ENCODE peak calls at places on chromosomes 1 and 21, in seven cellular contexts. One of them, this sample, is unnamed.

GRCh38 chr1:29550119-29550841 is 314.0 kb downstream of the PTPRU start:
- DNase-seq in AG04450: no peak
- DNase-seq in AG09309: no peak
- DNase-seq in BJ: no peak
- DNase-seq in heart left ventricle: no peak
- DNase-seq in adrenal gland: no peak
- DNase-seq in GM23338: peak
- DNase-seq in this sample: no peak

GRCh38 chr1:115337633-115338456 is at the start of gene NGF:
- DNase-seq in AG04450: peak
- DNase-seq in AG09309: no peak
- DNase-seq in BJ: no peak
- DNase-seq in heart left ventricle: peak
- DNase-seq in adrenal gland: no peak
- DNase-seq in GM23338: peak
- DNase-seq in this sample: no peak

GRCh38 chr1:53090227-53091147 is 28.5 kb downstream of the PODN start:
- DNase-seq in AG04450: no peak
- DNase-seq in AG09309: no peak
- DNase-seq in BJ: no peak
- DNase-seq in heart left ventricle: peak
- DNase-seq in adrenal gland: no peak
- DNase-seq in GM23338: no peak
- DNase-seq in this sample: no peak

GRCh38 chr21:36773111-36773510 is 74.2 kb downstream of the SIM2 start:
- DNase-seq in AG04450: peak
- DNase-seq in AG09309: peak
- DNase-seq in BJ: no peak
- DNase-seq in heart left ventricle: peak
- DNase-seq in adrenal gland: peak
- DNase-seq in GM23338: no peak
- DNase-seq in this sample: no peak

GRCh38 chr1:67652800-67653199 is 32.2 kb upstream of the GADD45A start:
- DNase-seq in AG04450: peak
- DNase-seq in AG09309: peak
- DNase-seq in BJ: peak
- DNase-seq in heart left ventricle: no peak
- DNase-seq in adrenal gland: no peak
- DNase-seq in GM23338: peak
- DNase-seq in this sample: no peak

GRCh38 chr21:32611471-32611997 is 643 bp downstream of the CFAP298 start:
- DNase-seq in AG04450: no peak
- DNase-seq in AG09309: no peak
- DNase-seq in BJ: no peak
- DNase-seq in heart left ventricle: no peak
- DNase-seq in adrenal gland: peak
- DNase-seq in GM23338: peak
- DNase-seq in this sample: no peak

GRCh38 chr1:10771789-10772188 is 24.7 kb downstream of the CASZ1 start:
- DNase-seq in AG04450: no peak
- DNase-seq in AG09309: no peak
- DNase-seq in BJ: no peak
- DNase-seq in heart left ventricle: peak
- DNase-seq in adrenal gland: no peak
- DNase-seq in GM23338: no peak
- DNase-seq in this sample: no peak

GRCh38 chr1:222547944-222548671 is at the start of gene HHIPL2:
- DNase-seq in AG04450: no peak
- DNase-seq in AG09309: no peak
- DNase-seq in BJ: no peak
- DNase-seq in heart left ventricle: no peak
- DNase-seq in adrenal gland: no peak
- DNase-seq in GM23338: peak
- DNase-seq in this sample: no peak

GRCh38 chr1:78722947-78723346 is 73.3 kb downstream of the IFI44 start:
- DNase-seq in AG04450: no peak
- DNase-seq in AG09309: peak
- DNase-seq in BJ: no peak
- DNase-seq in heart left ventricle: no peak
- DNase-seq in adrenal gland: no peak
- DNase-seq in GM23338: no peak
- DNase-seq in this sample: peak

GRCh38 chr1:93615201-93616150 is 66.2 kb downstream of the BCAR3 start:
- DNase-seq in AG04450: no peak
- DNase-seq in AG09309: peak
- DNase-seq in BJ: peak
- DNase-seq in heart left ventricle: no peak
- DNase-seq in adrenal gland: no peak
- DNase-seq in GM23338: peak
- DNase-seq in this sample: no peak

GRCh38 chr1:46535063-46535462 is 16.4 kb downstream of the KNCN start:
- DNase-seq in AG04450: no peak
- DNase-seq in AG09309: no peak
- DNase-seq in BJ: no peak
- DNase-seq in heart left ventricle: no peak
- DNase-seq in adrenal gland: peak
- DNase-seq in GM23338: peak
- DNase-seq in this sample: no peak
- TF ChIP-seq CTCF in AG04450: peak
- TF ChIP-seq CTCF in AG09309: peak
- TF ChIP-seq CTCF in BJ: peak
- TF ChIP-seq CTCF in heart left ventricle: no peak
- TF ChIP-seq CTCF in adrenal gland: no peak
- TF ChIP-seq CTCF in GM23338: peak
- TF ChIP-seq CTCF in this sample: peak

DNA sequence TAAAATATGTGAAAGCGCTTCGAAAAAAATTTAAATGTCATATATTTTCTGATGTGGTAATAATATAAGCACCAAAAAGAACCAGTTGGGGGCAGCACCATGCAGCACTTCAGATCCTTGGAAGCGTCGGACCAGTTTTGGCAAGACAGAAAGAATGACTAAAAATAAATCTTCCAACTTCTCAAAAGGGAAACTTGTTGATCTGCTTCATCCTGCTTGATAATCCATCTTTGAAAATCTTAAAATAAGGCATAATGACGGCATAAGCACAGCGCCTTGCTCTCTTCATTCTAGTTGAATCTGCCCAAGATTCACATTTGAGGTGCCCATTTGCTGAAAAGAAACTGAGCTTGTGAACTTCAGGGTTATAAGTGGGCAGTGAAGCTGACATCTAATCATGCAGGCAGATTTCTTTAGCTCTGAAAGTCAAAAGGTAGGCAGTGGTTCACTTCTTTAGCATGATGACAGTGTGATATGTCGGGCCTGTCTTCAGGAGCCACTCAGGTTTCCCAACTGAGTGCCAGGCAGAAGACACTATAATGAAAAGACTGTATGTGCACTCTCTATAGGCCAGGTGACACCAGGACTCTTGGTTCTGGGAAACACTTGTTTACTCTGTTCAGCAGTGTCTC is 19.8 kb upstream of the MUTYH start:
- DNase-seq in AG04450: peak
- DNase-seq in AG09309: peak
- DNase-seq in BJ: no peak
- DNase-seq in heart left ventricle: peak
- DNase-seq in adrenal gland: peak
- DNase-seq in GM23338: peak
- DNase-seq in this sample: no peak
- H3K4me3 ChIP-seq in AG04450: no peak
- H3K4me3 ChIP-seq in AG09309: no peak
- H3K4me3 ChIP-seq in BJ: no peak
- H3K4me3 ChIP-seq in heart left ventricle: no peak
- H3K4me3 ChIP-seq in adrenal gland: no peak
- H3K4me3 ChIP-seq in GM23338: peak
- H3K4me3 ChIP-seq in this sample: no peak

DNA sequence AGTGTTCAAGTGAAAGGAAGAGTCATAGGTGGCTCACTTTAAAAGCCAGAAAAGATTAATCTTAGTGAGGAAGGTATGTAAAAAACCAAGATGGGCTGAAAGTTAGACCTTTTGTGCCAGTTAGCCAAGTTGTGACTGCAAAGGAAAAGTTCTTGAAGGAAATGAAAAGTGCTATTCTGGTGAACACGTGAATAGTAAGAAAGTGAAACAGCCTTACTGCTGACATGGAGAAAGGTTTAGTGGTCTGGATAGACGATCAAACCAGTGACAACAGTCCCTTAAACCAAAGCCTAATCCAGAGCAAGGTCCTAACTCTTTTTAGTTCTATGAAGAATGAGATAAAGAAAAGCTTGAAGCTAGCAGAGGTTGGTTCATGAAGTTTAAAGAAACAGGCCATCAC is 106.4 kb downstream of the CTH start:
- DNase-seq in AG04450: no peak
- DNase-seq in AG09309: no peak
- DNase-seq in BJ: no peak
- DNase-seq in heart left ventricle: no peak
- DNase-seq in adrenal gland: no peak
- DNase-seq in GM23338: no peak
- DNase-seq in this sample: no peak
- TF ChIP-seq CTCF in AG04450: no peak
- TF ChIP-seq CTCF in AG09309: no peak
- TF ChIP-seq CTCF in BJ: no peak
- TF ChIP-seq CTCF in heart left ventricle: no peak
- TF ChIP-seq CTCF in adrenal gland: no peak
- TF ChIP-seq CTCF in GM23338: no peak
- TF ChIP-seq CTCF in this sample: no peak

GRCh38 chr21:28991861-28992525 is 684 bp downstream of the LTN1 start:
- DNase-seq in AG04450: no peak
- DNase-seq in AG09309: no peak
- DNase-seq in BJ: no peak
- DNase-seq in heart left ventricle: no peak
- DNase-seq in adrenal gland: no peak
- DNase-seq in GM23338: no peak
- DNase-seq in this sample: no peak
- H3K4me3 ChIP-seq in AG04450: peak
- H3K4me3 ChIP-seq in AG09309: peak
- H3K4me3 ChIP-seq in BJ: peak
- H3K4me3 ChIP-seq in heart left ventricle: peak
- H3K4me3 ChIP-seq in adrenal gland: peak
- H3K4me3 ChIP-seq in GM23338: peak
- H3K4me3 ChIP-seq in this sample: peak

This sample was measured in AG04449.